ENCODE peak calls at places on chromosomes 1 and 21, in five cellular contexts. H is RCC 7860, I is T-cell, O is endothelial cell, Q is germinal center. U is an unnamed sample.

GRCh38 chr1:74641876-74642275 is 31.7 kb downstream of the ERICH3 start:
- DNase-seq in H (no peak), I (no peak), O (no peak), Q (no peak), U (no peak)

GRCh38 chr1:94580367-94581115 is 39.0 kb upstream of the F3 start:
- DNase-seq in H (no peak), I (no peak), O (no peak), Q (no peak), U (no peak)

GRCh38 chr1:11908139-11909021 is 17.8 kb downstream of the KIAA2013 start:
- DNase-seq in H (peak), I (peak), O (peak), Q (peak), U (peak)

GRCh38 chr1:148434832-148435231 is 48.3 kb downstream of the PPIAL4G start:
- DNase-seq in H (no peak), I (no peak), O (no peak), Q (no peak), U (no peak)

GRCh38 chr1:4622821-4623220 is 31.6 kb upstream of the AJAP1 start:
- DNase-seq in H (no peak), I (no peak), O (no peak), Q (no peak), U (no peak)

GRCh38 chr21:38985423-38986378 is 180.0 kb downstream of the ETS2 start:
- DNase-seq in H (peak), I (no peak), O (no peak), Q (peak), U (peak)

GRCh38 chr1:202159534-202160371 is 649 bp downstream of the PTPN7 start:
- DNase-seq in H (no peak), I (no peak), O (no peak), Q (peak), U (peak)

GRCh38 chr1:40053138-40053887 is 12.8 kb downstream of the CAP1 start:
- DNase-seq in H (no peak), I (no peak), O (no peak), Q (no peak), U (no peak)

GRCh38 chr1:61054636-61055035 is 27.7 kb upstream of the NFIA start:
- DNase-seq in H (no peak), I (no peak), O (no peak), Q (no peak), U (no peak)

GRCh38 chr1:239823852-239824251 is 267.8 kb upstream of the FMN2 start:
- DNase-seq in H (no peak), I (no peak), O (no peak), Q (no peak), U (no peak)

GRCh38 chr1:165452336-165453130 is 7.6 kb upstream of the RXRG start:
- DNase-seq in H (no peak), I (no peak), O (no peak), Q (no peak), U (no peak)

GRCh38 chr1:225004396-225004795 is 74.9 kb downstream of the DNAH14 start:
- DNase-seq in H (no peak), I (no peak), O (no peak), Q (no peak), U (no peak)

GRCh38 chr1:15836772-15837669 is 10.5 kb upstream of the SPEN start:
- DNase-seq in H (no peak), I (peak), O (no peak), Q (peak), U (peak)

GRCh38 chr1:45394342-45394741 is 54.1 kb upstream of the MUTYH start:
- DNase-seq in H (no peak), I (no peak), O (no peak), Q (peak), U (peak)

GRCh38 chr1:10494754-10495474 is 20.2 kb downstream of the PEX14 start:
- DNase-seq in H (peak), I (peak), O (peak), Q (peak), U (peak)

GRCh38 chr1:59601811-59602210 is 212.9 kb upstream of the HOOK1 start:
- DNase-seq in H (no peak), I (no peak), O (no peak), Q (no peak), U (no peak)

GRCh38 chr1:196628838-196629237 is 20.6 kb upstream of the KCNT2 start:
- DNase-seq in H (no peak), I (no peak), O (no peak), Q (no peak), U (no peak)

GRCh38 chr1:84436907-84437667 is 38.8 kb downstream of the DNASE2B start:
- DNase-seq in H (no peak), I (no peak), O (no peak), Q (peak), U (peak)

GRCh38 chr1:1901641-1902294 is 10.9 kb upstream of the GNB1 start:
- DNase-seq in H (no peak), I (no peak), O (no peak), Q (no peak), U (no peak)

GRCh38 chr1:99137546-99138206 is 126.6 kb upstream of the PLPPR4 start:
- DNase-seq in H (no peak), I (no peak), O (no peak), Q (no peak), U (no peak)

GRCh38 chr1:59043796-59044195 is 253.1 kb upstream of the FGGY start:
- DNase-seq in H (peak), I (no peak), O (no peak), Q (no peak), U (no peak)

GRCh38 chr21:36319767-36320420 is at the start of gene MORC3:
- DNase-seq in H (peak), I (peak), O (peak), Q (peak), U (peak)

GRCh38 chr1:203512830-203513578 is 19.1 kb downstream of the OPTC start:
- DNase-seq in H (peak), I (no peak), O (no peak), Q (no peak), U (no peak)

GRCh38 chr1:22702671-22703070 is 8.0 kb upstream of the EPHB2 start:
- DNase-seq in H (no peak), I (no peak), O (no peak), Q (no peak), U (no peak)

GRCh38 chr1:163168053-163168452 is 34.7 kb downstream of the RGS5 start:
- DNase-seq in H (peak), I (no peak), O (no peak), Q (no peak), U (no peak)

GRCh38 chr1:29412591-29412990 is 176.3 kb downstream of the PTPRU start:
- DNase-seq in H (no peak), I (no peak), O (no peak), Q (no peak), U (no peak)

GRCh38 chr1:10693497-10694273 is 102.8 kb downstream of the CASZ1 start:
- DNase-seq in H (peak), I (peak), O (peak), Q (peak), U (peak)

GRCh38 chr1:7613106-7613850 is 157.8 kb upstream of the VAMP3 start:
- DNase-seq in H (no peak), I (no peak), O (no peak), Q (no peak), U (no peak)

GRCh38 chr1:152053375-152053774 is 16.6 kb upstream of the S100A11 start:
- DNase-seq in H (no peak), I (no peak), O (no peak), Q (no peak), U (no peak)